ENCODE peak calls at places on chromosomes 11 and 22, in four cellular contexts. J, C, W and H are unnamed samples.

GRCh38 chr11:131867457-131868257 is 497.2 kb downstream of the NTM start:
- DNase-seq in J (peak; percentile 35), W (peak; percentile 56), C (peak; percentile 81), H (peak; percentile 15)

GRCh38 chr11:134139873-134140331 is 71.0 kb downstream of the JAM3 start:
- DNase-seq in C (peak; percentile 64), W (no peak), J (peak; percentile 70), H (peak; percentile 77)

GRCh38 chr22:21568207-21569075 is 927 bp downstream of the UBE2L3 start:
- DNase-seq in W (no peak), J (peak; percentile 13), C (no peak), H (peak; percentile 37)

GRCh38 chr11:65378208-65378927 is 4.1 kb downstream of the SLC25A45 start:
- DNase-seq in J (no peak), W (no peak), C (no peak), H (no peak)

GRCh38 chr11:110525883-110526282 is 96.1 kb downstream of the FDX1 start:
- DNase-seq in J (no peak), C (peak; percentile 42), W (no peak), H (no peak)

GRCh38 chr11:66007201-66007634 is 4.6 kb upstream of the CST6 start:
- DNase-seq in C (no peak), J (no peak), W (no peak), H (no peak)

GRCh38 chr22:20206709-20207215 is 55.9 kb upstream of the CCDC188 start:
- DNase-seq in W (peak; percentile 70), J (no peak), C (no peak), H (no peak)

GRCh38 chr22:23388492-23389009 is 191.5 kb downstream of the IGLL1 start:
- DNase-seq in W (no peak), J (no peak), C (no peak), H (no peak)

GRCh38 chr11:125214466-125215204 is 50.1 kb downstream of the PKNOX2 start:
- DNase-seq in J (no peak), W (no peak), C (no peak), H (no peak)

GRCh38 chr11:14228356-14228755 is 130.6 kb downstream of the RRAS2 start:
- DNase-seq in J (no peak), W (no peak), C (no peak), H (no peak)

GRCh38 chr11:9573775-9574555 is 495 bp downstream of the WEE1 start:
- DNase-seq in J (no peak), C (no peak), W (peak; percentile 58), H (no peak)

GRCh38 chr11:76658231-76658630 is 12.3 kb downstream of the LRRC32 start:
- DNase-seq in W (no peak), J (no peak), C (no peak), H (no peak)

GRCh38 chr11:12914401-12914912 is 94.7 kb upstream of the RASSF10 start:
- DNase-seq in J (peak; percentile 25), C (no peak), W (peak; percentile 51), H (peak; percentile 84)

GRCh38 chr11:69144719-69145365 is 10.9 kb upstream of the SMIM38 start:
- DNase-seq in W (no peak), J (no peak), C (peak; percentile 56), H (no peak)

GRCh38 chr22:47044722-47045545 is 282.5 kb downstream of the TBC1D22A start:
- DNase-seq in W (peak; percentile 28), C (no peak), J (no peak), H (no peak)
- H3K4me3 ChIP-seq in W (no peak overlapping the region), C (no peak overlapping the region), J (no peak overlapping the region), H (no peak overlapping the region)

GRCh38 chr11:126357969-126358762 is 2.7 kb downstream of the ST3GAL4 start:
- DNase-seq in W (no peak), J (no peak), C (no peak), H (no peak)
- TF ChIP-seq CTCF in W (no peak), J (no peak), C (no peak), H (no peak)

DNA sequence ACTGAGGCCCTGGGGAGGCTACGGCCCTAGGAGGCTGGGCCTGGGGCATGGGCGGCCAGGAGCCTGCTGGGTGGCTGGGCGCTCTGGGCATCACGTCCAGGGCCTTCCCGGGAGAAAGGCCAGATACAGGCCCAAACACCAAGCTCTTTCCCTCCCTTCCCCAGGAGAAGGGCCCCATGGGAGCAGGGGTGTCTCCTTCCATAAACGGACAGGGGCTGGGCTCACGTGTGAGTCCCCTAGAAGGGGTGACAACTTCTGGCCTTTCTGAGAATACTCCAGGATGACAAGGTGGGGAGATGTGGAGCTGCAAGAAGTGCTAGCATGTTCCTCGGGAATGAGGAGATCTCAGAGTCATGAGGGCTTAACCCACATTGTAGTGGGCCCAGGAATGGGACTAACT is 19.5 kb upstream of the SYT8 start:
- DNase-seq in W (no peak), J (no peak), C (no peak), H (no peak)
- H3K4me3 ChIP-seq in W (no peak overlapping the region), J (no peak overlapping the region), C (no peak overlapping the region), H (no peak overlapping the region)

GRCh38 chr11:112345708-112346107 is 85.0 kb upstream of the PLET1 start:
- DNase-seq in J (no peak), W (no peak), C (no peak), H (peak; percentile 15)
- TF ChIP-seq CTCF in J (no peak), W (no peak), C (peak; percentile 31), H (peak; percentile 48)

GRCh38 chr11:44319552-44320288 is 9.8 kb upstream of the ALX4 start:
- DNase-seq in J (no peak), W (no peak), C (no peak), H (no peak)
- H3K4me3 ChIP-seq in J (no peak overlapping the region), W (no peak overlapping the region), C (no peak overlapping the region), H (no peak overlapping the region)

DNA sequence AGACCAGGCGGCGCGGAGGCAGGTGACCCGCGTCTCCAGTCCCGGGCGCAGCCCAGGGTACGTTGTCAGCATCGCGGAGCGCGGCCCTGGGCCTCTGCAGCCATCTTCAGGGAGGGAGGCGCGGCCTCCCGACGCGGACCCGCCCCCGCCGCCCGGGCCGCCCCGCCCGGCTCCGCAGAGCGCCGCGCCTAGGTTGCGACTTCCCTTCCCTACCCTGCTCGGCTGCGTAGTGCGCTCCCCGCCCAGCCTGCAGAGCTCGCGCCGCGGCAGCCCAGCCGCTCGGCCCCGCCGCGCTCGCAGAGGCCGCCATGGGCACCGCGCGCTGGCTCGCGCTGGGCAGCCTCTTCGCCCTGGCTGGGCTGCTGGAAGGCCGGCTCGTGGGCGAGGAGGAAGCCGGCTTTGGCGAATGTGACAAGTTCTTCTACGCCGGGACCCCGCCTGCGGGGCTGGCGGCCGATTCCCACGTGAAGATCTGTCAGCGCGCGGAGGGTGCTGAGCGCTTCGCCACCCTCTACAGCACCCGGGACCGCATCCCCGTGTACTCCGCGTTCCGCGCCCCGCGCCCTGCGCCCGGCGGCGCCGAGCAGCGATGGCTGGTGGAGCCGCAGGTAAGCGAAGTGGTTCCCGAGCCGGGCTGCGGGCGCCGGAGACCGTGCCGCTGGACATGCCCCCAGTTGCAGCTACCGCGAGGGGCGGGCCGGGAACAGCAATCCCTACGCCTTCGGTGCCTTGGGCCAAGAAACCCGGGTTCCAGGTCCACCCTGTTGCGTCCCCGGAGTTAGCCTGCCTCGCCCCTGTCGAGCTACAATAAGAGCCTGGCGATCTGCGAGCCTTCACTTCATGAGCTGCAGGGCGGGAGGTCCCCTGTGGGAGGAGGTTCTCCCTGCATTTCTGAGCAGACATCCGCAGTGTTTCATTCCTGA is at the start of gene ENDOD1:
- DNase-seq in W (peak; percentile 91), C (no peak), J (peak; percentile 80), H (peak; percentile 91)
- TF ChIP-seq CTCF in W (no peak), C (peak; percentile 9), J (peak; percentile 18), H (no peak)

GRCh38 chr22:37285937-37286336 is 3.6 kb downstream of the CYTH4 start:
- DNase-seq in J (no peak), W (no peak), C (no peak), H (no peak)

GRCh38 chr22:37282385-37282677 is at the start of gene CYTH4:
- DNase-seq in C (no peak), J (no peak), W (peak; percentile 91), H (no peak)

GRCh38 chr22:37283393-37283937 is 1.2 kb downstream of the CYTH4 start:
- DNase-seq in J (no peak), W (no peak), C (no peak), H (no peak)

GRCh38 chr22:37284126-37284806 is 2.0 kb downstream of the CYTH4 start:
- DNase-seq in W (no peak), C (no peak), J (no peak), H (no peak)

DNA sequence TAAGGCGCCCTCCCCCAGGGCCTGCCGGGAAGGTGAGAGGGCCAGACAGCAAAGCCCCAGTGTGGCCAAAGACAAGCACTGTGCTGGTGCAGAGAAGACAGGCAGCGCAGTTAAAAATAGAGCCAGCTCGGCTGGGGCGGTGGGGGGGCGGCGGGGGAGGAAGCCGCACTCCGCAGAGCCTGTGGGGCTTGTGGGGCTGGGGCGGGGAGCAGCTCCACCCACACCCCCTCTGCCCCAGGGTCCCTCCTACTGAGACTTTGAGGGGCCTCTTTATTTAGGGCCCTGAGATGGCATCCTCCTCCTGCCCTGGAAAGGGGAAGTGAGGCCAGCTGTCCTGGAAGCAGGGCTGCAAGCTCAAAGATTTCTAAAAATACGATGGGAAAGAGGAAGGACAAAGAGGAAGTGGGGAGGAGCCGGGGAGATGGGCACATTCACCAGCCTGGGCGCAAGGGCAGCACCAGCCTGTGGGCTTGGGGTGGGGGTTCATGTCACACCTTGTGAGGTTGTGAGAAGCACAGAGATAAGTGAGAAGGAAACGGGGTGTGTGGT is 2.6 kb downstream of the CYTH4 start:
- DNase-seq in C (no peak), J (no peak), W (peak; percentile 83), H (no peak)
- H3K4me3 ChIP-seq in C (no peak overlapping the region), J (no peak overlapping the region), W (peak overlapping the region; percentile 62), H (no peak overlapping the region)

DNA sequence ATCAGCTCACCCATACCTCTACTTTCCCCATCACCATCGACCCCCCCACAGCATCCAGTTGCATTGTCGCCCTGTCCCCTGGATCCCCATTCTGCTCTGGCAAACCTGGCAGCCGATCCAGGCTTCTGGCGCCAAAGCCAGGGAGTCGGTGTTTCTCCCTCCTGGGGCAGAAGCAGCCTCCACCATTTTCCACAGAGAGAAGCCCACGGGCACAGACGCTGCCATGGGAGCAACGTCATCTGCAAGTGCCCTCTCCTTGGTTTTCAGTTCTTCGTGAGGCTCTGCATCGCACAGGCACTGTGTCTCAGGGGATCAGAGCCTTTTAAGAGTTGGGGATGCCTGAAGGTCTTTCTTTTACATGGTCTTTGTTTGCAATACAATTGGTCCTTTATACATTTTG is 2.3 kb downstream of the YPEL4 start:
- DNase-seq in W (no peak), J (no peak), C (no peak), H (no peak)
- TF ChIP-seq CTCF in W (no peak), J (no peak), C (no peak), H (no peak)